ENCODE peak calls at places on chromosomes 12 and 14, in nine cellular contexts. K, W, X, S, P, H, I, U and M are unnamed samples.

GRCh38 chr14:80809663-80810062 is 131.9 kb downstream of the CEP128 start:
- DNase-seq in K (no peak), W (no peak), X (no peak), S (no peak), P (no peak), H (no peak), I (no peak), U (no peak), M (no peak)

GRCh38 chr14:67438969-67439368 is 27.0 kb upstream of the PLEK2 start:
- DNase-seq in K (no peak), W (no peak), X (no peak), S (no peak), P (no peak), H (no peak), I (no peak), U (no peak), M (no peak)

GRCh38 chr12:67748761-67749075 is 100.2 kb downstream of the DYRK2 start:
- DNase-seq in K (no peak), W (no peak), X (peak; percentile 75), S (no peak), P (no peak), H (no peak), I (no peak), U (no peak), M (peak; percentile 39)

GRCh38 chr12:95730457-95730856 is 60.1 kb downstream of the NTN4 start:
- DNase-seq in K (no peak), W (no peak), X (no peak), S (no peak), P (no peak), H (no peak), I (no peak), U (no peak), M (no peak)

GRCh38 chr12:115648463-115648862 is 629.0 kb downstream of the MED13L start:
- DNase-seq in K (no peak), W (no peak), X (no peak), S (no peak), P (no peak), H (no peak), I (no peak), U (no peak), M (peak; percentile 17)

GRCh38 chr14:34826661-34827060 is 48.5 kb downstream of the BAZ1A start:
- DNase-seq in K (no peak), W (no peak), X (peak; percentile 71), S (no peak), P (no peak), H (no peak), I (no peak), U (no peak), M (peak; percentile 84)

GRCh38 chr14:55270832-55271571 is at the start of gene FBXO34:
- DNase-seq in K (peak; percentile 71), W (peak; percentile 95), X (peak; percentile 99), S (peak; percentile 100), P (peak; percentile 96), H (peak; percentile 99), I (peak; percentile 93), U (peak; percentile 99), M (peak; percentile 99)

GRCh38 chr12:17203497-17203896 is 597.5 kb upstream of the LMO3 start:
- DNase-seq in K (no peak), W (no peak), X (no peak), S (no peak), P (no peak), H (no peak), I (no peak), U (no peak), M (no peak)

GRCh38 chr12:69676257-69677012 is 22.7 kb downstream of the BEST3 start:
- DNase-seq in K (no peak), W (no peak), X (peak; percentile 36), S (no peak), P (no peak), H (no peak), I (no peak), U (no peak), M (peak; percentile 14)

GRCh38 chr12:46402861-46403731 is 30.5 kb upstream of the SLC38A2 start:
- DNase-seq in K (no peak), W (no peak), X (peak; percentile 45), S (no peak), P (no peak), H (no peak), I (no peak), U (no peak), M (peak; percentile 62)

GRCh38 chr14:88791629-88792571 is 853 bp downstream of the EML5 start:
- DNase-seq in K (no peak), W (no peak), X (peak; percentile 6), S (peak; percentile 70), P (no peak), H (no peak), I (no peak), U (peak; percentile 2), M (peak; percentile 18)

GRCh38 chr12:11133816-11134215 is 628 bp downstream of the TAS2R30 start:
- DNase-seq in K (no peak), W (no peak), X (no peak), S (no peak), P (no peak), H (no peak), I (no peak), U (no peak), M (no peak)

GRCh38 chr14:75196468-75196867 is 20.1 kb upstream of the TMED10 start:
- DNase-seq in K (no peak), W (peak; percentile 27), X (no peak), S (no peak), P (no peak), H (no peak), I (no peak), U (no peak), M (no peak)

GRCh38 chr14:31025335-31026075 is at the start of gene AP4S1:
- DNase-seq in K (no peak), W (peak; percentile 44), X (peak; percentile 59), S (peak; percentile 80), P (peak; percentile 62), H (peak; percentile 69), I (no peak), U (peak; percentile 40), M (peak; percentile 67)

GRCh38 chr14:82080319-82080718 is 546.7 kb upstream of the SEL1L start:
- DNase-seq in K (no peak), W (no peak), X (no peak), S (no peak), P (no peak), H (no peak), I (no peak), U (no peak), M (no peak)

GRCh38 chr12:124464830-124465229 is 102.6 kb downstream of the NCOR2 start:
- DNase-seq in K (no peak), W (no peak), X (no peak), S (no peak), P (no peak), H (no peak), I (no peak), U (no peak), M (no peak)

GRCh38 chr14:103123128-103123633 is at the start of gene TNFAIP2:
- DNase-seq in K (no peak), W (peak; percentile 64), X (peak; percentile 58), S (no peak), P (no peak), H (no peak), I (no peak), U (no peak), M (peak; percentile 64)

GRCh38 chr14:71415404-71415690 is 508.1 kb downstream of the PCNX1 start:
- DNase-seq in K (no peak), W (no peak), X (peak; percentile 31), S (no peak), P (no peak), H (no peak), I (no peak), U (no peak), M (peak; percentile 79)

GRCh38 chr12:56029666-56030293 is 8.9 kb downstream of the IKZF4 start:
- DNase-seq in K (no peak), W (no peak), X (peak; percentile 77), S (no peak), P (peak; percentile 48), H (peak; percentile 36), I (no peak), U (no peak), M (peak; percentile 86)

GRCh38 chr12:92509156-92509758 is 193.5 kb upstream of the PLEKHG7 start:
- DNase-seq in K (no peak), W (no peak), X (no peak), S (no peak), P (no peak), H (no peak), I (no peak), U (no peak), M (no peak)

GRCh38 chr12:128859311-128859710 is 6.0 kb downstream of the GLT1D1 start:
- DNase-seq in K (no peak), W (no peak), X (no peak), S (no peak), P (no peak), H (no peak), I (no peak), U (no peak), M (no peak)

GRCh38 chr12:107998863-107999262 is 130.2 kb upstream of the WSCD2 start:
- DNase-seq in K (no peak), W (no peak), X (no peak), S (no peak), P (no peak), H (no peak), I (no peak), U (no peak), M (no peak)

GRCh38 chr12:9741726-9742125 is 8.8 kb upstream of the CLECL1 start:
- DNase-seq in K (no peak), W (no peak), X (no peak), S (peak; percentile 70), P (no peak), H (peak; percentile 90), I (no peak), U (peak; percentile 81), M (no peak)

GRCh38 chr12:104263580-104264358 is 39.8 kb upstream of the EID3 start:
- DNase-seq in K (no peak), W (peak; percentile 4), X (no peak), S (no peak), P (no peak), H (no peak), I (no peak), U (no peak), M (peak; percentile 65)

GRCh38 chr12:122203968-122204828 is 689 bp downstream of the B3GNT4 start:
- DNase-seq in K (no peak), W (no peak), X (no peak), S (peak; percentile 70), P (no peak), H (no peak), I (no peak), U (no peak), M (peak; percentile 14)

GRCh38 chr12:131869871-131870418 is 24.5 kb upstream of the ULK1 start:
- DNase-seq in K (no peak), W (no peak), X (peak; percentile 90), S (no peak), P (peak; percentile 87), H (no peak), I (no peak), U (no peak), M (peak; percentile 83)

GRCh38 chr14:67580336-67581230 is 19.5 kb downstream of the PIGH start:
- DNase-seq in K (no peak), W (no peak), X (peak; percentile 13), S (no peak), P (no peak), H (no peak), I (no peak), U (no peak), M (no peak)

GRCh38 chr12:96522690-96523089 is 33.3 kb downstream of the CFAP54 start:
- DNase-seq in K (no peak), W (no peak), X (no peak), S (no peak), P (no peak), H (no peak), I (no peak), U (no peak), M (no peak)

GRCh38 chr12:18492372-18493025 is 231.2 kb downstream of the PIK3C2G start:
- DNase-seq in K (no peak), W (no peak), X (peak; percentile 31), S (no peak), P (no peak), H (no peak), I (peak; percentile 63), U (no peak), M (peak; percentile 50)

GRCh38 chr12:102508052-102508451 is 27.7 kb upstream of the IGF1 start:
- DNase-seq in K (no peak), W (no peak), X (no peak), S (no peak), P (no peak), H (no peak), I (no peak), U (no peak), M (no peak)

GRCh38 chr14:67187210-67187609 is 2.0 kb upstream of the GARIN2 start:
- DNase-seq in K (no peak), W (no peak), X (peak; percentile 91), S (no peak), P (peak; percentile 86), H (no peak), I (peak; percentile 73), U (no peak), M (peak; percentile 93)